ENCODE peak calls at places on chromosome 14, in six cellular contexts. M is tibial artery, V is brain microvascular endothelial cell, R is astrocyte, N is tibial nerve, B is fibroblast of pulmonary artery. S is an unnamed sample.

GRCh38 chr14:64501326-64502171 is 2.1 kb downstream of the ZBTB25 start:
- DNase-seq in M (peak; percentile 89), V (peak; percentile 22), R (peak; percentile 77), N (peak; percentile 70), B (peak; percentile 86), S (peak; percentile 67)

GRCh38 chr14:44657688-44658388 is 150.8 kb upstream of the FSCB start:
- DNase-seq in M (no peak), V (no peak), R (peak; percentile 3), N (no peak), B (peak; percentile 74), S (peak; percentile 0)

GRCh38 chr14:66233571-66233970 is 252.6 kb upstream of the CCDC196 start:
- DNase-seq in M (no peak), V (no peak), R (no peak), N (no peak), B (no peak), S (no peak)

GRCh38 chr14:62209287-62209899 is 447.2 kb downstream of the SNAPC1 start:
- DNase-seq in M (no peak), V (peak; percentile 52), R (peak; percentile 87), N (no peak), B (peak; percentile 94), S (peak; percentile 65)

GRCh38 chr14:66425402-66425801 is 60.8 kb upstream of the CCDC196 start:
- DNase-seq in M (no peak), V (no peak), R (no peak), N (no peak), B (no peak), S (no peak)

GRCh38 chr14:73755434-73756014 is 41.3 kb upstream of the PNMA1 start:
- DNase-seq in M (no peak), V (no peak), R (no peak), N (no peak), B (no peak), S (no peak)

GRCh38 chr14:99271951-99272668 is at the start of gene BCL11B:
- DNase-seq in M (peak; percentile 66), V (peak; percentile 87), R (peak; percentile 76), N (peak; percentile 41), B (peak; percentile 87), S (peak; percentile 88)

GRCh38 chr14:101477648-101478047 is 83.6 kb upstream of the DIO3 start:
- DNase-seq in M (peak; percentile 44), V (no peak), R (peak; percentile 36), N (no peak), B (no peak), S (no peak)

GRCh38 chr14:75831455-75831854 is 150.3 kb downstream of the TGFB3 start:
- DNase-seq in M (no peak), V (peak; percentile 56), R (peak; percentile 88), N (peak; percentile 61), B (peak; percentile 70), S (peak; percentile 72)

GRCh38 chr14:97976861-97977260 is 1179.7 kb downstream of the VRK1 start:
- DNase-seq in M (no peak), V (no peak), R (no peak), N (peak; percentile 5), B (no peak), S (no peak)

GRCh38 chr14:55274760-55275159 is 3.5 kb downstream of the FBXO34 start:
- DNase-seq in M (no peak), V (peak; percentile 53), R (peak; percentile 90), N (no peak), B (peak; percentile 52), S (peak; percentile 44)

GRCh38 chr14:96953443-96953842 is 156.3 kb downstream of the VRK1 start:
- DNase-seq in M (no peak), V (no peak), R (no peak), N (no peak), B (no peak), S (no peak)

GRCh38 chr14:103207404-103208072 is 84.3 kb downstream of the TNFAIP2 start:
- DNase-seq in M (no peak), V (no peak), R (peak; percentile 8), N (no peak), B (peak; percentile 8), S (no peak)

GRCh38 chr14:22653012-22653621 is 9.0 kb upstream of the OR6J1 start:
- DNase-seq in M (peak; percentile 72), V (peak; percentile 60), R (peak; percentile 52), N (peak; percentile 76), B (peak; percentile 85), S (peak; percentile 71)

GRCh38 chr14:99568567-99569560 is 35.1 kb downstream of the CCDC85C start:
- DNase-seq in M (no peak), V (no peak), R (peak; percentile 42), N (peak; percentile 46), B (peak; percentile 53), S (peak; percentile 29)

GRCh38 chr14:55103005-55103640 is 25.9 kb upstream of the LGALS3 start:
- DNase-seq in M (peak; percentile 88), V (peak; percentile 86), R (peak; percentile 94), N (peak; percentile 83), B (peak; percentile 94), S (peak; percentile 98)

GRCh38 chr14:74712499-74713394 is at the start of the genes AREL1 and FCF1:
- DNase-seq in M (peak; percentile 89), V (peak; percentile 87), R (peak; percentile 86), N (peak; percentile 87), B (peak; percentile 92), S (peak; percentile 83)

GRCh38 chr14:104292084-104292970 is 153.9 kb downstream of the KIF26A start:
- DNase-seq in M (peak; percentile 47), V (no peak), R (no peak), N (no peak), B (no peak), S (no peak)

GRCh38 chr14:85438001-85438400 is 91.9 kb upstream of the FLRT2 start:
- DNase-seq in M (no peak), V (no peak), R (no peak), N (no peak), B (no peak), S (no peak)

GRCh38 chr14:50756300-50756699 is 74.7 kb downstream of the NIN start:
- DNase-seq in M (no peak), V (no peak), R (no peak), N (no peak), B (no peak), S (no peak)

GRCh38 chr14:101737414-101738367 is 23.8 kb upstream of the PPP2R5C start:
- DNase-seq in M (no peak), V (no peak), R (no peak), N (no peak), B (no peak), S (no peak)

GRCh38 chr14:28767851-28768548 is 1.4 kb downstream of the FOXG1 start:
- DNase-seq in M (no peak), V (no peak), R (no peak), N (no peak), B (no peak), S (no peak)

GRCh38 chr14:39218171-39218769 is 15.4 kb upstream of the MIA2 start:
- DNase-seq in M (no peak), V (no peak), R (peak; percentile 49), N (peak; percentile 8), B (peak; percentile 68), S (no peak)

GRCh38 chr14:93234798-93235197 is 27.7 kb downstream of the UBR7 start:
- DNase-seq in M (no peak), V (peak; percentile 72), R (peak; percentile 88), N (no peak), B (peak; percentile 52), S (peak; percentile 83)

GRCh38 chr14:52824479-52824878 is 33.1 kb upstream of the GNPNAT1 start:
- DNase-seq in M (no peak), V (no peak), R (peak; percentile 6), N (no peak), B (no peak), S (peak; percentile 45)

GRCh38 chr14:36268957-36269734 is 51.3 kb downstream of the MBIP start:
- DNase-seq in M (no peak), V (no peak), R (no peak), N (no peak), B (no peak), S (no peak)

GRCh38 chr14:68359862-68360552 is 432.9 kb downstream of the ZFP36L1 start:
- DNase-seq in M (peak; percentile 88), V (no peak), R (peak; percentile 57), N (peak; percentile 45), B (peak; percentile 53), S (peak; percentile 34)

GRCh38 chr14:96797943-96798349 is 764 bp downstream of the VRK1 start:
- DNase-seq in M (no peak), V (no peak), R (no peak), N (no peak), B (no peak), S (peak; percentile 21)

GRCh38 chr14:60700598-60700997 is 23.6 kb downstream of the SIX4 start:
- DNase-seq in M (no peak), V (no peak), R (no peak), N (no peak), B (no peak), S (no peak)
- H3K4me3 ChIP-seq in M (no peak overlapping the region), V (no peak overlapping the region), R (no peak overlapping the region), N (no peak overlapping the region), B (no peak overlapping the region), S (no peak overlapping the region)

GRCh38 chr14:94751321-94751720 is 18.6 kb downstream of the GSC start:
- DNase-seq in M (peak; percentile 13), V (no peak), R (no peak), N (no peak), B (no peak), S (no peak)

GRCh38 chr14:94751956-94752355 is 18.0 kb downstream of the GSC start:
- DNase-seq in M (no peak), V (no peak), R (no peak), N (no peak), B (no peak), S (no peak)

GRCh38 chr14:94746131-94746530 is 23.8 kb downstream of the GSC start:
- DNase-seq in M (no peak), V (no peak), R (no peak), N (no peak), B (no peak), S (no peak)

GRCh38 chr14:94750371-94750770 is 19.5 kb downstream of the GSC start:
- DNase-seq in M (no peak), V (no peak), R (no peak), N (no peak), B (no peak), S (no peak)

GRCh38 chr14:94748667-94749347 is 21.1 kb downstream of the GSC start:
- DNase-seq in M (no peak), V (peak; percentile 13), R (no peak), N (no peak), B (no peak), S (no peak)
- TF ChIP-seq CTCF in M (peak; percentile 33), V (peak; percentile 80), R (peak; percentile 35), N (no peak), B (peak; percentile 55), S (peak; percentile 8)

DNA sequence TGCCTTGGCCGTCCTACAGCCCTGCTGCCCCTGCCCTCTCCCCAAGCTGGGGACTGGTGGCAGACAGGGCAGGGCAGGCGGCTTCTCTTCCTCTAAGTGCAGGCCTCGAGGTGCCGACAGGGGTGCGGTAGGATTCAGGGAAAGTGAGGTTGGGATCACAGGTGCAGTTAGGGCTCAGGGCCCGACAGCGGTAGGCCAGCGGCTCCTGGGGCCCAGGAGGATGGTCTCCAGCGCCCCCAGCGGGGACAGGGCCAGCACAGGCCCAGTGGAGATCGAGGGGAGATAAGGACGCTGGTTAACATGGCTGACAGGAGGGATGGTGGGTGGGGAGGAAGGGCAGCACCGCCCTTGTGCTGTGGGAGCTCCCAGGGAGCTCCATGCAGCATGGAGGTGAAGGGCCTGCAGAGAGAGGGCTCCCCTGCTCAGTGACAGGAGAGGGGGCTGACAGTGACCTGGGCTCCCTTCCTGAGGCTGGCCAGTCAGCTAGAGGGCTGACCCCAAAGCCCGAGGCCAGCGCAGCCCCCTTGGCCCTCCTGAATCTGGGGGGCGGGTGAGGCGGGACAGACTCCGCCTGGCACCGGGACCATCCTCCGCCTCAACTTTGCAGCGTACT is 860 bp upstream of the CRIP1 start:
- DNase-seq in M (no peak), V (no peak), R (no peak), N (no peak), B (no peak), S (no peak)
- H3K4me3 ChIP-seq in M (peak overlapping the region; percentile 65), V (no peak overlapping the region), R (no peak overlapping the region), N (no peak overlapping the region), B (no peak overlapping the region), S (no peak overlapping the region)

GRCh38 chr14:94681300-94682060 is 69.3 kb downstream of the SERPINA3 start:
- DNase-seq in M (peak; percentile 51), V (peak; percentile 60), R (peak; percentile 7), N (peak; percentile 22), B (peak; percentile 73), S (peak; percentile 69)
- TF ChIP-seq CTCF in M (peak; percentile 24), V (peak; percentile 90), R (peak; percentile 70), N (no peak), B (peak; percentile 92), S (peak; percentile 15)

S was measured in foreskin fibroblast.